ENCODE peak calls at places on chromosomes 5 and 9, in four cellular contexts. I is K562, S is HL-60, U is GM12878. O is an unnamed sample.

GRCh38 chr5:150129813-150130492 is 25.7 kb downstream of the PDGFRB start:
- DNase-seq in S (peak), U (no peak), I (peak), O (peak)

GRCh38 chr5:151903243-151903653 is 21.4 kb downstream of the GLRA1 start:
- DNase-seq in I (no peak), S (no peak), U (peak), O (peak)

GRCh38 chr5:66655395-66656324 is 59.5 kb downstream of the MAST4 start:
- DNase-seq in S (no peak), I (no peak), U (no peak), O (no peak)

GRCh38 chr5:159097461-159098284 is 2.0 kb downstream of the EBF1 start:
- DNase-seq in U (no peak), S (no peak), I (no peak), O (no peak)

GRCh38 chr9:37953775-37954437 is 50.0 kb upstream of the SLC25A51 start:
- DNase-seq in S (no peak), I (peak), U (peak), O (peak)

GRCh38 chr5:10695759-10696543 is 65.1 kb downstream of the DAP start:
- DNase-seq in I (no peak), S (no peak), U (no peak), O (no peak)

GRCh38 chr5:147208134-147208533 is 26.7 kb upstream of the STK32A start:
- DNase-seq in S (no peak), U (no peak), I (no peak), O (no peak)

GRCh38 chr9:132800038-132800648 is 77.9 kb downstream of the AK8 start:
- DNase-seq in U (no peak), S (peak), I (peak), O (peak)

GRCh38 chr5:159780246-159780645 is 136.0 kb upstream of the ADRA1B start:
- DNase-seq in S (no peak), I (no peak), U (no peak), O (no peak)

GRCh38 chr9:84397822-84398221 is 57.3 kb upstream of the SLC28A3 start:
- DNase-seq in U (no peak), I (no peak), S (no peak), O (no peak)

GRCh38 chr9:108836771-108837170 is 19.0 kb downstream of the ACTL7B start:
- DNase-seq in S (no peak), I (no peak), U (no peak), O (no peak)

GRCh38 chr9:33445941-33446506 is 1.4 kb downstream of the AQP3 start:
- DNase-seq in U (no peak), I (peak), S (no peak), O (no peak)

GRCh38 chr5:146815423-146815822 is 63.1 kb downstream of the PPP2R2B start:
- DNase-seq in U (no peak), I (no peak), S (no peak), O (no peak)

GRCh38 chr9:71465392-71465791 is 302.9 kb downstream of the CEMIP2 start:
- DNase-seq in S (no peak), I (no peak), U (no peak), O (no peak)

GRCh38 chr5:95800553-95800952 is 22.0 kb downstream of the GLRX start:
- DNase-seq in S (no peak), I (no peak), U (no peak), O (no peak)

GRCh38 chr5:130295235-130295634 is 391.0 kb downstream of the CHSY3 start:
- DNase-seq in U (no peak), S (no peak), I (no peak), O (no peak)

GRCh38 chr9:69326261-69326660 is 1.2 kb downstream of the ENTREP1 start:
- DNase-seq in S (no peak), I (no peak), U (no peak), O (no peak)

GRCh38 chr9:87263291-87263690 is 234.4 kb upstream of the DAPK1 start:
- DNase-seq in I (peak), U (no peak), S (no peak), O (no peak)

GRCh38 chr5:124996764-124997077 is 250.3 kb upstream of the ZNF608 start:
- DNase-seq in I (no peak), S (no peak), U (no peak), O (no peak)

GRCh38 chr5:83516962-83517750 is 45.6 kb downstream of the VCAN start:
- DNase-seq in U (no peak), S (no peak), I (no peak), O (no peak)

GRCh38 chr9:133493845-133494540 is 15.1 kb upstream of the SLC2A6 start:
- DNase-seq in I (no peak), S (no peak), U (no peak), O (no peak)

GRCh38 chr9:79115176-79115575 is 456.6 kb upstream of the TLE4 start:
- DNase-seq in S (no peak), U (no peak), I (no peak), O (no peak)

GRCh38 chr9:104980039-104980654 is 52.2 kb upstream of the ABCA1 start:
- DNase-seq in S (no peak), U (no peak), I (no peak), O (no peak)

GRCh38 chr9:112112519-112112918 is 62.6 kb downstream of the SUSD1 start:
- DNase-seq in I (no peak), S (no peak), U (no peak), O (no peak)

GRCh38 chr5:56951131-56951945 is 585 bp downstream of the MIER3 start:
- DNase-seq in U (no peak), S (no peak), I (peak), O (peak)

GRCh38 chr9:129487658-129488483 is 133.0 kb downstream of the C9orf50 start:
- DNase-seq in U (no peak), I (peak), S (peak), O (no peak)

DNA sequence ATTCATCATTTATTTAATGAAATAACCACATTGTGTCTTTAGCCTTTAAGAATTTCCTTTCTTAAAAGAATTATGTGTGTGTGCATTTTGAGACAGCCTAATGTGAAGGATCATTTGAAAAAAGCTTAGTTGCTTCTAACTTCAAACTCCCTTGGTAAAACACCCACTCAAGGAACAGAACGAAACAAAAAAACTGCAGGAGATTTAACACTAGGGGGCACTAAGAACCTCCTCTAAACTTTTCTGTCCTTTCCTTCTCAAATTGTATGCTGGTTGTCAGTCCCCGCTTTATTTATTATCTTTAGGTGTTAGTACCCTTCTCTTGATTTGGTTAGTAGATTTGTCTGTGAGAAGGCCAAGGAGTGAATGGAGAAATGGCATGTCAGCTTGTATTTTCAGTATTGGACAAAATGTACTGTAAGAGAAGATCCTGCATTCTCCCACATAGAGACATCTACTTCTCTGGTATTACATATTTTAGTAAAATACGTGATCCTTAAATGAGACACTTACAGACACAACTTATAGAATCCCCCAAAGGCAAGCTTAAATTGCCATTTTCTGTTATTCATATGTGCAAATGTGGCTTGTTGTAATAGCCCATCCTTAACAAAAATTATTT is 229.7 kb downstream of the MRPS30 start:
- DNase-seq in U (no peak), I (peak), S (peak), O (peak)
- TF ChIP-seq SPI1 in U (no peak), I (no peak), S (no peak), O (no peak)

DNA sequence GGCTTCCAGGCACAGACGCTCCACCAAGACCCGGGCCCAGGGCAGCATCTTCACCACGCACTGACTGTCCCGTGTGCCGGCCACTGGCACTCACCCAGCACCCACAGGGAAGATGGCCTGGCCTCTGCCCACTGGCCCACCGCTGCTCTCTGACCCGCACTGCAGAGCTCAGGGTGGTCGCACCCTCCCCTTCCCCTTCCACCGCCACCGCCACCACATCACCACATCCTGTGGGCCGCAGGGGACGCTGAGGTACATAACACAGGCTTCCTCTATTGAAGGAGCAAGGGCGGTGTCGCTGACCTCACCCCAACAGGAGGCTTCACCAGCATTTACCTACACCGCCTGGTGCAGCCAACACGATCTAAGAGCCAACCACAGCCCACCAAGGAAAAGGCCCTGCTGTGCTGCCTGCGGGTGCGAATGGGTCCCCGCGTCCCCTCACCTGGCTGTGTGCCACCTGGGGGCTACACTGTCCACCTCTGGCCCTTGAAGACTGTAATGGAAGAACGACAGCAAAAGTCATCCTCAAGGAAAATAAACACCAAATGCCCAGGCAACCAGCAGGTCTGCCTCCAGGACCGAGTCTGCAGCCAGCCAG is 101.8 kb downstream of the CAMSAP1 start:
- DNase-seq in U (no peak), S (no peak), I (no peak), O (no peak)
- TF ChIP-seq SPI1 in U (no peak), S (no peak), I (no peak), O (no peak)

GRCh38 chr5:32711693-32712462 is 757 bp downstream of the NPR3 start:
- DNase-seq in I (no peak), U (no peak), S (no peak), O (peak)
- TF ChIP-seq SPI1 in I (no peak), U (no peak), S (no peak), O (no peak)

DNA sequence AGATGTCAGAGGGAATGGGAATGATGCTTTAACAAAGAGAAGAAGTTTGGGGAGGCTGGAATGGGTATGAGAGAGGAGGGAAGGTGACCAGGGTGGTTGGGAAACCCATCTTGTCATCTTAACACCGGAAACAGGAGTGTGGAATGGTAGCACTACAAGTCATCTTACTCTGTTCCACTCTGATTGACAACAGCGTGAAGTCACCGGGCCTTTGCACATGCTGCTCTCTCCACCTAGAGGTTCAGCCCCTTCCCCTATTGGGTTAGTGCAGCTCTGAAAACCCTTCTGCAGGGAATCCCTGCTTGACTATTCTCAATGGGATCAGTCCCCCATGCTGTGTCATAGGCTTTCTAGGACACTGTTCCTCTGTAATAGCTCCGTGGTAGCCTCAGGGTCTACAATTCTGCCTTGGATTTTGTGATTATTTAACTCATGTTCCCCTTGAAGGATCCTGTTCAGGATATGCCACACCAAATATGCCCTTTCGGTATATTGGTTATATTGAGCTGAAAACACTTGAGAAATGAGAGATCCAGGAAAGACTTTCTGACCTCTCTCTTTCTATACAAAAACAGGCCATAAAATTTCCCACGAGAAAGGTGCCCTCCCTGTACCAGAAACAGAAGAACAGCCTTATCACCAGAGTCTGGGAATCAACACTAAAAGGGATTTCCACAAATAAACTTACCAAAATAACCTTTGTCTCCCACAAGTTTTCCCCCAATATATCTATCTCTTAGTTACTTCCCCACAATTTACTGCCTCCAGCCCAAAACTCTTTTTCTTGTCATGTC is 86.3 kb downstream of the TLE1 start:
- DNase-seq in S (no peak), I (no peak), U (no peak), O (no peak)
- TF ChIP-seq SPI1 in S (no peak), I (no peak), U (no peak), O (no peak)

GRCh38 chr9:28779240-28779639 is 1206.0 kb upstream of the C9orf72 start:
- DNase-seq in S (no peak), I (no peak), U (no peak), O (no peak)

GRCh38 chr9:28770226-28770625 is 1196.9 kb upstream of the C9orf72 start:
- DNase-seq in I (no peak), S (no peak), U (no peak), O (no peak)

GRCh38 chr9:28770827-28771226 is 1197.5 kb upstream of the C9orf72 start:
- DNase-seq in I (no peak), S (no peak), U (no peak), O (no peak)

GRCh38 chr9:28774433-28775029 is 1201.2 kb upstream of the C9orf72 start:
- DNase-seq in S (no peak), U (no peak), I (no peak), O (no peak)
- TF ChIP-seq SPI1 in S (no peak), U (no peak), I (no peak), O (no peak)

GRCh38 chr5:178198706-178199105 is 5.6 kb upstream of the HNRNPAB start:
- DNase-seq in I (no peak), U (no peak), S (peak), O (no peak)
- TF ChIP-seq SPI1 in I (no peak), U (no peak), S (no peak), O (no peak)

GRCh38 chr9:6073731-6074130 is 58.3 kb upstream of the RANBP6 start:
- DNase-seq in S (no peak), U (no peak), I (no peak), O (no peak)

GRCh38 chr9:6072442-6072841 is 57.0 kb upstream of the RANBP6 start:
- DNase-seq in S (no peak), U (no peak), I (no peak), O (no peak)

GRCh38 chr9:6072865-6073264 is 57.4 kb upstream of the RANBP6 start:
- DNase-seq in S (no peak), I (no peak), U (no peak), O (no peak)

DNA sequence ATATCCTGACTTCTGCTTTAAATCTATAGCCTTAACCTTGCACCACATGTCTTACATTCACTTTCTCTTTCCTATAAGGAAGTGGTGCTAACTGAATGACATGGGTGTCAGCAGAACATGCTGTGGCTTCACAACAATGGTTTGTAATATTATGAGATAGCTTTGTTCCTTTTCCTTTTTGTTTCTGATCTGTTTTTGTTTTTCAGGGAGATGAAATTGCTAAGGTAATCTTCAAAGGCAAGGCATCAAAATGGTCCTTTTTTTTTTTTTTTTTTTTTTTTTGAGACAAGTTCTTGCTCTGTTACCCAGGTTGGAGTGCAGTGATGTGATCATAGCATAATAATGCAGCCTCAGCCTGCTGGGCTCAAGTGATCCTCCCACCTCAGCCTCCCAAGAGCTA is 53.6 kb upstream of the RANBP6 start:
- DNase-seq in S (peak), U (peak), I (no peak), O (no peak)
- TF ChIP-seq SPI1 in S (peak), U (peak), I (no peak), O (peak)

GRCh38 chr5:68172314-68172713 is 43.2 kb upstream of the PIK3R1 start:
- DNase-seq in U (no peak), I (no peak), S (no peak), O (no peak)

GRCh38 chr5:68169898-68170297 is 45.7 kb upstream of the PIK3R1 start:
- DNase-seq in U (no peak), S (no peak), I (no peak), O (no peak)

GRCh38 chr5:68171101-68171558 is 44.4 kb upstream of the PIK3R1 start:
- DNase-seq in I (no peak), S (no peak), U (no peak), O (no peak)

GRCh38 chr5:68173007-68173406 is 42.5 kb upstream of the PIK3R1 start:
- DNase-seq in U (no peak), I (no peak), S (no peak), O (no peak)

DNA sequence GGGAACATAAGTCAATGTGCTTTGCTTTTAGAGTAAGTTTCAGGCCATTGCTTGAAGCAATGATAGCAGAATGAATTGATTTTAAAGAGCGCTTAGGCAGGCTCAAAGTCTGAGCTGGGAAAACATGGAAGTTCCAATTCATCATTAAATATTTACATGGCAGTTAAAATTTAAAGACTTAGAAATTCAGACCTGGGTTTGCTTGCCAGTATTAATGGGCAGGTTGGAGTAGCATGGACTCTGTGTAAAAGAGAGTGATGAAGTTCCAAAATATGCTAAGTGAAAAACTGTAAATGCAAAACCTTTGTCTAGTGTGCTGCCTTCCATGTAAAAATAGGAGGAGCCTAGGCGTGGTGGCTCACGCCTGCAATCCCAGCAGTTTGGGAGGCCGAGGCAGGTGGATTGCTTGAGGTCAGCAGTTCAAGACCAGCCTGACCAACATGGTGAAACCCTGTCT is 48.3 kb upstream of the PIK3R1 start:
- DNase-seq in I (no peak), S (no peak), U (no peak), O (no peak)
- TF ChIP-seq SPI1 in I (no peak), S (no peak), U (no peak), O (no peak)

GRCh38 chr5:172379481-172379880 is 74.8 kb downstream of the SH3PXD2B start:
- DNase-seq in U (no peak), I (no peak), S (no peak), O (no peak)
- TF ChIP-seq SPI1 in U (no peak), I (no peak), S (no peak), O (no peak)

O was measured in GM12891.